ENCODE peak calls at places on chromosomes 4 and X, in five cellular contexts. One of them, this sample, is unnamed. For H3K9me2, the result is how much of the 10 kb centered on the place peaks cover.

GRCh38 chrX:30217465-30217864 is 2.1 kb downstream of the MAGEB2 start:
- DNase-seq in GM23248: no peak
- DNase-seq in OCI-LY7: no peak
- DNase-seq in MM.1S: no peak
- DNase-seq in GM23338: no peak
- DNase-seq in this sample: no peak

GRCh38 chrX:54945224-54945623 is 24.6 kb downstream of the TRO start:
- DNase-seq in GM23248: no peak
- DNase-seq in GM23338: no peak
- DNase-seq in OCI-LY7: no peak
- DNase-seq in MM.1S: no peak
- DNase-seq in this sample: no peak

GRCh38 chr4:178356725-178357124 is 914.5 kb upstream of the AGA start:
- DNase-seq in GM23338: peak
- DNase-seq in GM23248: no peak
- DNase-seq in OCI-LY7: no peak
- DNase-seq in MM.1S: no peak
- DNase-seq in this sample: peak

GRCh38 chr4:109319156-109319555 is 16.7 kb upstream of the COL25A1 start:
- DNase-seq in GM23248: no peak
- DNase-seq in OCI-LY7: no peak
- DNase-seq in MM.1S: no peak
- DNase-seq in GM23338: no peak
- DNase-seq in this sample: no peak

GRCh38 chrX:69031181-69031580 is 134.1 kb downstream of the PJA1 start:
- DNase-seq in GM23248: no peak
- DNase-seq in OCI-LY7: no peak
- DNase-seq in MM.1S: no peak
- DNase-seq in GM23338: peak
- DNase-seq in this sample: peak

GRCh38 chr4:186760576-186760975 is 36.9 kb upstream of the FAT1 start:
- DNase-seq in MM.1S: no peak
- DNase-seq in GM23338: no peak
- DNase-seq in GM23248: peak
- DNase-seq in OCI-LY7: no peak
- DNase-seq in this sample: no peak

GRCh38 chrX:91137881-91138280 is 296.8 kb upstream of the PABPC5 start:
- DNase-seq in OCI-LY7: no peak
- DNase-seq in GM23338: no peak
- DNase-seq in GM23248: no peak
- DNase-seq in MM.1S: no peak
- DNase-seq in this sample: no peak

GRCh38 chr4:184588893-184589292 is 60.4 kb downstream of the CASP3 start:
- DNase-seq in GM23338: no peak
- DNase-seq in OCI-LY7: no peak
- DNase-seq in MM.1S: no peak
- DNase-seq in GM23248: no peak
- DNase-seq in this sample: no peak

GRCh38 chrX:103480526-103480925 is 38.8 kb downstream of the RAB40A start:
- DNase-seq in MM.1S: no peak
- DNase-seq in OCI-LY7: no peak
- DNase-seq in GM23338: no peak
- DNase-seq in GM23248: no peak
- DNase-seq in this sample: no peak

GRCh38 chr4:172868271-172868670 is 300.3 kb upstream of the GALNT7 start:
- DNase-seq in MM.1S: no peak
- DNase-seq in GM23338: peak
- DNase-seq in OCI-LY7: no peak
- DNase-seq in GM23248: no peak
- DNase-seq in this sample: no peak

GRCh38 chrX:137430984-137431475 is 134.9 kb upstream of the ZIC3 start:
- DNase-seq in GM23338: peak
- DNase-seq in MM.1S: no peak
- DNase-seq in OCI-LY7: no peak
- DNase-seq in GM23248: no peak
- DNase-seq in this sample: no peak

GRCh38 chr4:112348488-112349158 is 51.5 kb downstream of the ALPK1 start:
- DNase-seq in OCI-LY7: no peak
- DNase-seq in GM23248: peak
- DNase-seq in MM.1S: no peak
- DNase-seq in GM23338: peak
- DNase-seq in this sample: peak

GRCh38 chr4:83639849-83640493 is 104.1 kb downstream of the GPAT3 start:
- DNase-seq in GM23338: peak
- DNase-seq in MM.1S: peak
- DNase-seq in GM23248: peak
- DNase-seq in OCI-LY7: peak
- DNase-seq in this sample: peak

GRCh38 chrX:141879616-141880015 is 24.1 kb upstream of the MAGEC1 start:
- DNase-seq in GM23338: peak
- DNase-seq in MM.1S: no peak
- DNase-seq in GM23248: no peak
- DNase-seq in OCI-LY7: no peak
- DNase-seq in this sample: no peak

GRCh38 chrX:154466036-154466435 is 8.0 kb downstream of the PLXNA3 start:
- DNase-seq in GM23338: no peak
- DNase-seq in GM23248: no peak
- DNase-seq in OCI-LY7: no peak
- DNase-seq in MM.1S: no peak
- DNase-seq in this sample: no peak

GRCh38 chr4:149796381-149796780 is 19.3 kb downstream of the IQCM start:
- DNase-seq in GM23338: no peak
- DNase-seq in GM23248: peak
- DNase-seq in OCI-LY7: no peak
- DNase-seq in MM.1S: no peak
- DNase-seq in this sample: no peak

GRCh38 chr4:3613980-3614730 is 81.9 kb upstream of the LRPAP1 start:
- DNase-seq in MM.1S: no peak
- DNase-seq in OCI-LY7: no peak
- DNase-seq in GM23338: no peak
- DNase-seq in GM23248: peak
- DNase-seq in this sample: no peak

GRCh38 chrX:14027031-14027430 is 2.7 kb downstream of the GEMIN8 start:
- DNase-seq in GM23338: no peak
- DNase-seq in MM.1S: no peak
- DNase-seq in OCI-LY7: peak
- DNase-seq in GM23248: peak
- DNase-seq in this sample: no peak

GRCh38 chrX:9052081-9052480 is 18.2 kb upstream of the FAM9B start:
- DNase-seq in GM23338: no peak
- DNase-seq in MM.1S: no peak
- DNase-seq in GM23248: no peak
- DNase-seq in OCI-LY7: no peak
- DNase-seq in this sample: no peak

GRCh38 chr4:21811576-21811975 is 137.0 kb downstream of the KCNIP4 start:
- DNase-seq in GM23248: peak
- DNase-seq in OCI-LY7: no peak
- DNase-seq in GM23338: no peak
- DNase-seq in MM.1S: no peak
- DNase-seq in this sample: no peak

GRCh38 chr4:84808332-84808731 is 158.2 kb downstream of the WDFY3 start:
- DNase-seq in OCI-LY7: no peak
- DNase-seq in GM23248: no peak
- DNase-seq in MM.1S: no peak
- DNase-seq in GM23338: no peak
- DNase-seq in this sample: no peak

GRCh38 chr4:127048371-127049085 is 584.2 kb upstream of the INTU start:
- DNase-seq in GM23338: no peak
- DNase-seq in MM.1S: no peak
- DNase-seq in GM23248: no peak
- DNase-seq in OCI-LY7: no peak
- DNase-seq in this sample: no peak

GRCh38 chr4:69830529-69831269 is 29.2 kb downstream of the SULT1E1 start:
- DNase-seq in MM.1S: peak
- DNase-seq in GM23248: peak
- DNase-seq in OCI-LY7: no peak
- DNase-seq in GM23338: peak
- DNase-seq in this sample: no peak

GRCh38 chrX:456146-456545 is 69.4 kb upstream of the PPP2R3B start:
- DNase-seq in OCI-LY7: no peak
- DNase-seq in MM.1S: no peak
- DNase-seq in GM23248: no peak
- DNase-seq in GM23338: no peak
- DNase-seq in this sample: no peak

GRCh38 chrX:19577181-19577810 is 62.0 kb upstream of the MAP3K15 start:
- DNase-seq in OCI-LY7: no peak
- DNase-seq in GM23338: no peak
- DNase-seq in GM23248: peak
- DNase-seq in MM.1S: no peak
- DNase-seq in this sample: no peak

GRCh38 chrX:73214366-73215094 is at the start of gene NAP1L2:
- DNase-seq in GM23248: peak
- DNase-seq in MM.1S: peak
- DNase-seq in OCI-LY7: no peak
- DNase-seq in GM23338: peak
- DNase-seq in this sample: no peak

GRCh38 chrX:114267127-114267526 is 316.8 kb upstream of the HTR2C start:
- DNase-seq in GM23338: no peak
- DNase-seq in GM23248: no peak
- DNase-seq in OCI-LY7: no peak
- DNase-seq in MM.1S: no peak
- DNase-seq in this sample: no peak

GRCh38 chrX:146278381-146278780 is 460.8 kb downstream of the SLITRK2 start:
- DNase-seq in GM23248: no peak
- DNase-seq in GM23338: peak
- DNase-seq in MM.1S: peak
- DNase-seq in OCI-LY7: no peak
- DNase-seq in this sample: no peak

GRCh38 chr4:113708250-113708649 is 53.3 kb downstream of the CAMK2D start:
- DNase-seq in GM23248: peak
- DNase-seq in GM23338: no peak
- DNase-seq in MM.1S: no peak
- DNase-seq in OCI-LY7: no peak
- DNase-seq in this sample: no peak

GRCh38 chrX:103565197-103565596 is 20.1 kb upstream of the TCEAL4 start:
- DNase-seq in GM23338: no peak
- DNase-seq in MM.1S: peak
- DNase-seq in GM23248: peak
- DNase-seq in OCI-LY7: no peak
- DNase-seq in this sample: no peak

GRCh38 chrX:8738588-8739189 is 6.8 kb upstream of the ANOS1 start:
- DNase-seq in GM23248: peak
- DNase-seq in OCI-LY7: peak
- DNase-seq in GM23338: peak
- DNase-seq in MM.1S: peak
- DNase-seq in this sample: no peak

GRCh38 chr4:144347116-144347515 is 206.6 kb upstream of the GYPA start:
- DNase-seq in GM23338: no peak
- DNase-seq in MM.1S: no peak
- DNase-seq in GM23248: no peak
- DNase-seq in OCI-LY7: no peak
- DNase-seq in this sample: no peak

GRCh38 chr4:147054241-147054902 is 108.7 kb upstream of the TTC29 start:
- DNase-seq in GM23338: no peak
- DNase-seq in OCI-LY7: no peak
- DNase-seq in MM.1S: no peak
- DNase-seq in GM23248: no peak
- DNase-seq in this sample: no peak

GRCh38 chr4:3440011-3440410 is 1.8 kb upstream of the HGFAC start:
- DNase-seq in MM.1S: no peak
- DNase-seq in OCI-LY7: no peak
- DNase-seq in GM23248: no peak
- DNase-seq in GM23338: no peak
- DNase-seq in this sample: no peak

GRCh38 chr4:10048931-10049655 is 27.8 kb upstream of the SLC2A9 start:
- DNase-seq in MM.1S: no peak
- DNase-seq in GM23338: no peak
- DNase-seq in OCI-LY7: no peak
- DNase-seq in GM23248: no peak
- DNase-seq in this sample: no peak
- H3K9me2 ChIP-seq in MM.1S: under half
- H3K9me2 ChIP-seq in GM23338: under half
- H3K9me2 ChIP-seq in OCI-LY7: under half
- H3K9me2 ChIP-seq in GM23248: under half
- H3K9me2 ChIP-seq in this sample: under half

GRCh38 chr4:5278213-5278612 is 226.9 kb downstream of the STK32B start:
- DNase-seq in GM23338: no peak
- DNase-seq in OCI-LY7: no peak
- DNase-seq in MM.1S: no peak
- DNase-seq in GM23248: no peak
- DNase-seq in this sample: no peak

GRCh38 chr4:5280845-5281244 is 229.6 kb downstream of the STK32B start:
- DNase-seq in GM23248: no peak
- DNase-seq in MM.1S: no peak
- DNase-seq in GM23338: no peak
- DNase-seq in OCI-LY7: no peak
- DNase-seq in this sample: no peak

GRCh38 chr4:5276475-5277045 is 225.3 kb downstream of the STK32B start:
- DNase-seq in MM.1S: no peak
- DNase-seq in GM23338: no peak
- DNase-seq in GM23248: peak
- DNase-seq in OCI-LY7: no peak
- DNase-seq in this sample: no peak
- H3K9me2 ChIP-seq in MM.1S: under half
- H3K9me2 ChIP-seq in GM23338: under half
- H3K9me2 ChIP-seq in GM23248: under half
- H3K9me2 ChIP-seq in OCI-LY7: under half
- H3K9me2 ChIP-seq in this sample: under half

DNA sequence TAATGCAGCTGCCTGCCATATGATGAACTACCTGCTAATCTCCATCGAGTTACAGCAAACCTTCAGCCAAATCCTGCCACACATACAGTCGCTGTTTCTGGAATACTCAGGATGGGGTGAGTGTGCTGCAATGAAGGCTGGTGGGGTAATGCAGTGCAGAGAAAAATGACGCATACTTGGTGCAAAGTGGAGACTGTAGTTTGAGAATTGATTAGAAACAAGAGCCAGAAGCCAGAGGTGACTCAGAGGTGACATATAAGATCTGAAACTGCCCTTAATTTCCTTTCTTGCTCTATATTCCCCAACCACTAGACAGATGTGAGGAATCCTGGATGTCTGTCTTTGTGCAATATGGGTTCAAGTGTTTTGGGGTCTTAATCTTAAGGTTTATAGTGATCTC is 22.0 kb downstream of the C4orf54 start:
- DNase-seq in MM.1S: no peak
- DNase-seq in GM23338: no peak
- DNase-seq in OCI-LY7: no peak
- DNase-seq in GM23248: peak
- DNase-seq in this sample: no peak
- H3K9me2 ChIP-seq in MM.1S: under half
- H3K9me2 ChIP-seq in GM23338: under half
- H3K9me2 ChIP-seq in OCI-LY7: under half
- H3K9me2 ChIP-seq in GM23248: under half
- H3K9me2 ChIP-seq in this sample: under half

DNA sequence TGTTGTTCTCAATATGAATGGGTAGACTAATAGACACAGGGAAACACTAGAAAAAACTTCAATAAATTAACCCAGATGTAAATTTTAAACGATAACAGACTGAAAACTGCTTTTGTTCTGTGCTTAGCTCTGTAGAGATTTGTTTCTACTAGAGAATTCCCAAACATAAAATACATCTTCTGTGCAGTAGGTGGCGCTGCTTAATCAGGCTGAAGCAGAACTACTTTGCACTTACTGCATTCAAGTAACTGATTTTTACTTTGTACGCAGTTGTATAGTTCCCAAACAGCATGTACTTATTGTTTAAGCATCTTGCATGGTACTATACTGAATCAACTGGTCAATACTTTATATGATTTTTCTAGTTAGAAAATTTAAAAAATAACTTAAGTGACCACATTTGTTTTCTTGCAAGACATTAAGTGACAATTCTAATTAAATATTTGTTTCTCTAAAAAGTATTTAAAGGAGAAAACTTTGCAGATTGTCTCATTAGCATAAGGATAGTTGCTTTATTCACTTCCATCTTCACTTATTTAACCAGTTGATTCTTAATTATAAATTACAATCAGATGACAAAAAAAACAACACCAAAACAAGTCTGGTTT is 490.6 kb downstream of the IL15 start:
- DNase-seq in OCI-LY7: peak
- DNase-seq in GM23248: peak
- DNase-seq in MM.1S: peak
- DNase-seq in GM23338: peak
- DNase-seq in this sample: peak
- H3K9me2 ChIP-seq in OCI-LY7: under half
- H3K9me2 ChIP-seq in GM23248: under half
- H3K9me2 ChIP-seq in MM.1S: under half
- H3K9me2 ChIP-seq in GM23338: under half
- H3K9me2 ChIP-seq in this sample: under half